ENCODE peak calls at places on chromosome 6, in seven cellular contexts. V is IMR-90, I is neuronal stem cell, D is H9, T is H1, Z is mesenchymal stem cell, N is trophoblast cell. A is an unnamed sample.

GRCh38 chr6:28648878-28649375 is 123.2 kb downstream of the GPX5 start:
- DNase-seq in V (no peak), I (no peak), D (no peak), T (no peak), Z (no peak), N (no peak), A (no peak)

GRCh38 chr6:157649311-157650260 is 173.5 kb upstream of the SNX9 start:
- DNase-seq in V (no peak), I (no peak), D (no peak), T (no peak), Z (no peak), N (no peak), A (no peak)

GRCh38 chr6:168219167-168219566 is 100.4 kb downstream of the DACT2 start:
- DNase-seq in V (no peak), I (no peak), D (no peak), T (no peak), Z (no peak), N (no peak), A (no peak)

GRCh38 chr6:150072201-150072600 is 3.3 kb upstream of the ULBP3 start:
- DNase-seq in V (peak), I (no peak), D (peak), T (no peak), Z (peak), N (peak), A (peak)

GRCh38 chr6:87126501-87126900 is 28.9 kb upstream of the ZNF292 start:
- DNase-seq in V (no peak), I (no peak), D (no peak), T (no peak), Z (no peak), N (no peak), A (no peak)

GRCh38 chr6:130870179-130870881 is 43.1 kb downstream of the SMLR1 start:
- DNase-seq in V (no peak), I (no peak), D (no peak), T (no peak), Z (no peak), N (no peak), A (no peak)

GRCh38 chr6:79266051-79266450 is 31.6 kb upstream of the HMGN3 start:
- DNase-seq in V (no peak), I (no peak), D (no peak), T (no peak), Z (no peak), N (no peak), A (no peak)

GRCh38 chr6:169158182-169158573 is 95.5 kb downstream of the THBS2 start:
- DNase-seq in V (peak), I (no peak), D (no peak), T (no peak), Z (no peak), N (no peak), A (no peak)

GRCh38 chr6:11055127-11055627 is 11.1 kb upstream of the ELOVL2 start:
- DNase-seq in V (peak), I (no peak), D (no peak), T (no peak), Z (peak), N (no peak), A (no peak)

GRCh38 chr6:26033942-26034354 is 53.3 kb upstream of the HFE start:
- DNase-seq in V (no peak), I (no peak), D (peak), T (no peak), Z (no peak), N (no peak), A (peak)

GRCh38 chr6:2165216-2165725 is 80.1 kb downstream of the GMDS start:
- DNase-seq in V (no peak), I (no peak), D (no peak), T (no peak), Z (no peak), N (no peak), A (no peak)

GRCh38 chr6:144213293-144213692 is 63.0 kb downstream of the STX11 start:
- DNase-seq in V (no peak), I (no peak), D (no peak), T (no peak), Z (no peak), N (no peak), A (no peak)

DNA sequence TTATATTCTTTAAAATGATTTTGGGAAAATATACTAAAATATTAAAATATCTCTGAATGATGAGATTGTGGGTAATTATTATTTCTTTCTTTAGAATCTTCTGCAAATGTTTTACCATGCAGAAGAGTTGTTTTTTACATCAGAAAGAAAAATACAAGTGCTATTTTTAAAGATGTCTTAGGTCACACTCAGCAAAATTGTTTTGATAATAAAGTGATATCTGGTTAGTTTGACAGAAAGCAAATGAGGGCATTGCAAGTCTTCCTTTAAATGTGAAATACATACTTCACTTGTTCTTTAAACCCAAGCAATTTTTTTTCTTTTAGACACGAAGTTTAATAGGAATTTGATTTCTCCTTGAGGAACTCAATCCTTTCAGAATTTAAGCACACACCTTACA is 43.6 kb upstream of the STXBP5 start:
- DNase-seq in V (no peak), I (no peak), D (no peak), T (no peak), Z (no peak), N (no peak), A (no peak)
- H3K18ac ChIP-seq in V (no peak), I (no peak), D (no peak), T (no peak), Z (no peak), N (no peak), A (no peak)

GRCh38 chr6:37057678-37058077 is 52.2 kb downstream of the FGD2 start:
- DNase-seq in V (no peak), I (no peak), D (no peak), T (no peak), Z (no peak), N (no peak), A (no peak)

GRCh38 chr6:37058084-37058586 is 52.7 kb downstream of the FGD2 start:
- DNase-seq in V (peak), I (no peak), D (no peak), T (no peak), Z (peak), N (peak), A (no peak)

GRCh38 chr6:37056112-37056403 is 50.6 kb downstream of the FGD2 start:
- DNase-seq in V (no peak), I (no peak), D (no peak), T (no peak), Z (no peak), N (no peak), A (no peak)

GRCh38 chr6:37056439-37057127 is 51.1 kb downstream of the FGD2 start:
- DNase-seq in V (peak), I (no peak), D (peak), T (no peak), Z (peak), N (peak), A (peak)

GRCh38 chr6:37057128-37057471 is 51.6 kb downstream of the FGD2 start:
- DNase-seq in V (no peak), I (no peak), D (no peak), T (no peak), Z (no peak), N (no peak), A (no peak)
- H3K18ac ChIP-seq in V (no peak), I (no peak), D (no peak), T (no peak), Z (no peak), N (no peak), A (no peak)

GRCh38 chr6:21375717-21376116 is 217.8 kb upstream of the SOX4 start:
- DNase-seq in V (no peak), I (no peak), D (no peak), T (no peak), Z (no peak), N (no peak), A (no peak)
- H3K18ac ChIP-seq in V (no peak), I (peak), D (no peak), T (no peak), Z (no peak), N (peak), A (peak)

DNA sequence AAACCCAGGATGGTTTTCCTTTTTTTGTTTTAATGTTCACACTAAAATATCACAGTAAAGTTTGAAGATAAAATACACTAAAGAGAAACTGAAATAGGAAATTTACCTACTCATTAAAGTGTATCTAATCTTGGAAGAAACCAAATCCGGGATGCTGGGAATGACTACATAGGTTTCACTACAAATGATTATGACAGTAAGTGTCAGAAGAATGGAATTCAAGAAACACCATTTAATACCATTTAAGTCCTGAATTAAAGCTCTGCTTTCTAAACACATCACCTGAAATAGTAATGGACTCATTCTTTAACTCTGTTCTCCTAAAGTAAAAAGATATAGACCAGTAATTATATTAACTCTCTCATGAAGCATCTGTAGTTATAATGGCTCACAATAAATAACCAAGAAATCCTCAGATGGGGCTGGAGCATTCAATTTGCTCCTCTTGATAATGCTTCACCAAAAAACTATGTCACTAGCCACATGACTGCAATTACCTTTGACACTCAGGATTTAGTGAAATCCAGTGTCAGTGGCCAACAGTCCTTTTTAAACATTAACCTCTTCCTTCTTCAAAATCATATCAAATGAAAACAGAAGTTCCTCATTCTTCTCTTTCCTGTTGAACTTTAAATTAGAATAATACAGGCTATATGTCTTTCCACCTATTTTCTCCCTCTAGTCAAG is 41.4 kb downstream of the MAP7 start:
- DNase-seq in V (no peak), I (no peak), D (no peak), T (no peak), Z (no peak), N (no peak), A (no peak)
- H3K18ac ChIP-seq in V (no peak), I (no peak), D (no peak), T (no peak), Z (no peak), N (no peak), A (no peak)

A was measured in mesendoderm.